ENCODE peak calls at places on chromosomes 6 and 20, in six cellular contexts. S is heart left ventricle, U is GM12892, V is thyroid gland, L is tibial nerve, D is H54. P is an unnamed sample.

GRCh38 chr6:136036071-136036380 is 184.5 kb downstream of the PDE7B start:
- DNase-seq in S (no peak), U (no peak), V (no peak), L (no peak), D (no peak), P (no peak)

GRCh38 chr20:34979366-34980153 is 23.9 kb downstream of the MYH7B start:
- DNase-seq in S (peak; percentile 82), U (no peak), V (no peak), L (no peak), D (no peak), P (peak; percentile 49)

GRCh38 chr6:121666809-121667208 is 231.4 kb downstream of the GJA1 start:
- DNase-seq in S (no peak), U (no peak), V (no peak), L (no peak), D (peak; percentile 9), P (peak; percentile 25)

GRCh38 chr20:49482621-49483017 is at the start of gene KCNB1:
- DNase-seq in S (peak; percentile 77), U (peak; percentile 36), V (peak; percentile 78), L (peak; percentile 30), D (peak; percentile 46), P (peak; percentile 51)

GRCh38 chr6:152229330-152229729 is 407.8 kb downstream of the SYNE1 start:
- DNase-seq in S (no peak), U (no peak), V (no peak), L (no peak), D (no peak), P (no peak)

GRCh38 chr6:169794317-169795055 is 43.1 kb downstream of the ERMARD start:
- DNase-seq in S (no peak), U (no peak), V (no peak), L (no peak), D (no peak), P (no peak)

GRCh38 chr20:42134265-42135098 is 516.3 kb upstream of the CHD6 start:
- DNase-seq in S (no peak), U (no peak), V (no peak), L (no peak), D (no peak), P (no peak)

GRCh38 chr20:43726811-43727338 is at the start of gene GTSF1L:
- DNase-seq in S (no peak), U (no peak), V (no peak), L (no peak), D (peak; percentile 26), P (no peak)

GRCh38 chr6:87139236-87139635 is 16.1 kb upstream of the ZNF292 start:
- DNase-seq in S (no peak), U (no peak), V (no peak), L (no peak), D (no peak), P (peak; percentile 50)

GRCh38 chr20:61965606-61966491 is 99.8 kb downstream of the TAF4 start:
- DNase-seq in S (no peak), U (no peak), V (no peak), L (no peak), D (no peak), P (no peak)

GRCh38 chr6:56795852-56796532 is 153.3 kb upstream of the DST start:
- DNase-seq in S (no peak), U (no peak), V (no peak), L (no peak), D (no peak), P (no peak)

GRCh38 chr20:58512808-58513552 is 2.2 kb downstream of the APCDD1L start:
- DNase-seq in S (no peak), U (no peak), V (no peak), L (no peak), D (no peak), P (no peak)

GRCh38 chr6:128131036-128131435 is 230.2 kb upstream of the THEMIS start:
- DNase-seq in S (no peak), U (no peak), V (no peak), L (no peak), D (no peak), P (no peak)

GRCh38 chr20:4161447-4162251 is 146.3 kb upstream of the RNF24 start:
- DNase-seq in S (no peak), U (no peak), V (peak; percentile 83), L (no peak), D (no peak), P (no peak)

GRCh38 chr6:21259660-21260059 is 333.9 kb upstream of the SOX4 start:
- DNase-seq in S (no peak), U (no peak), V (no peak), L (no peak), D (no peak), P (no peak)

GRCh38 chr6:21869085-21869771 is 275.7 kb downstream of the SOX4 start:
- DNase-seq in S (no peak), U (no peak), V (no peak), L (no peak), D (no peak), P (no peak)

GRCh38 chr20:20548527-20549266 is 163.7 kb downstream of the RALGAPA2 start:
- DNase-seq in S (no peak), U (no peak), V (no peak), L (no peak), D (no peak), P (no peak)

GRCh38 chr20:55386686-55387085 is 618.6 kb downstream of the CBLN4 start:
- DNase-seq in S (no peak), U (no peak), V (no peak), L (no peak), D (peak; percentile 4), P (no peak)

GRCh38 chr6:1313364-1313754 is 1.5 kb downstream of the FOXQ1 start:
- DNase-seq in S (no peak), U (no peak), V (peak; percentile 7), L (no peak), D (no peak), P (no peak)

GRCh38 chr6:113184291-113184690 is 672.9 kb upstream of the MARCKS start:
- DNase-seq in S (no peak), U (no peak), V (no peak), L (no peak), D (no peak), P (no peak)

DNA sequence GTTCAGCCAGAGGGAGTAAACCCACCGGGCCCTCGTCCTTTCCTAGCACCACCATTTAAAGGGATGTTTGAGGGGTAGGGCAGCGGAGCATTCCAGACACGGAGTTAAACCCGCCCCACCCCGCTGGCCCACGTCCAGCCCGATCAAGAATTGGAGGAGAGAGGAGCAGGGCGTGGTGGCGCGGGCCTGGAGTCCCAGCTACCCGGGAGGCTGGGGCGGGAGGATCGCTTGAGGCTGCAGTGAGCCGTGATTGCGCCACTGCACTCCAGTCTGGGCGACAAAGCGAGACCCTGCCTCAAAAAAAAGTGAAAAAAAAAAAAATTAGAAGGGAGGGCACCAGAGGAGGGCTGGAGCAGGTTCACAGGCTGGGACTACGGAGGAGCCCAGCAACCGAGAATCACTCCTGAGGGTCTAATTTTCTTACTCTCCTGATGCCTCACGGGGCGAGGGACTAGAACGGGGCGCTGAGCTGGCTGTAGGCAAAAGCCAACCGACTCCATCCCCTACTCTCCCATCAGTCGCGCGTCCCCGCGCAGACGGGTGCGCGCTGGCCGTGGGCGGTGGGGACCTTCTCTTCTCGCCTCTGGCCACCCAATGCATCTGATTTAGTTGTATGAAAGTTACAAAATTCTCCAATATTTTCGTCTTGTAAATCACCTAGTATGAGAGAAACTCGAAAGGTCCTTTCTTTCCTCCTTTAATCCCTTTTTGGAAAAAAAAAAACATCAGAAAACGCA is 6.1 kb upstream of the HSPA1B start:
- DNase-seq in S (peak; percentile 89), U (peak; percentile 67), V (peak; percentile 69), L (peak; percentile 46), D (no peak), P (peak; percentile 72)
- TF ChIP-seq POLR2A in S (no peak), U (peak; percentile 81), V (no peak), L (peak; percentile 66), D (peak; percentile 58), P (peak; percentile 32)

DNA sequence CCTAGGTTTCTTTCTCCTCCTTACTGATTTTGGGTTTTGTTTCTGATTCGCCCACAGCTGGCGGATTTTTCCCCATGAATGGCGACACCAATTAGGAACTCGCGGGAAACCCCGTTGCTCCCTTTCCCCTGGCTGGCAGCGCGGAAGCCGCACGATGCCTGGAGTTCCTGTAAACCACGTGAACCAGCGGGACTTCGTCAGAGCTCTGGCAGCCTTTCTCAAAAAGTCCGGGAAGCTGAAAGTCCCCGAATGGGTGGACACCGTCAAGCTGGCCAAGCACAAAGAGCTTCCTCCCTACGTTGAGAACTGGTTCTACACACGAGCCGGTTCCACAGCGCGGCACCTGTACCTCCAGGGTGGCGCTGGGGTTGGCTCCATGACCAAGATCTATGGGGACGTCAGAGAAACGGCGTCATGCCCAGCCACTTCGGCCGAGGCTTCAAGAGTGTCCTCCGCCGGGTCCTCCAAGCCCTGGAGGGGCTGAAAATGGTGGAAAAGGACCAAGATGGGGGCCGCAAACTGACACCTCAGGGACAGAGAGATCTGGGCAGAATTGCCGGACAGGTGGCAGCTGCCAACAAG is 3.2 kb upstream of the SEC23B start:
- DNase-seq in S (peak; percentile 66), U (no peak), V (peak; percentile 30), L (no peak), D (no peak), P (no peak)
- TF ChIP-seq POLR2A in S (no peak), U (no peak), V (no peak), L (no peak), D (no peak), P (no peak)

DNA sequence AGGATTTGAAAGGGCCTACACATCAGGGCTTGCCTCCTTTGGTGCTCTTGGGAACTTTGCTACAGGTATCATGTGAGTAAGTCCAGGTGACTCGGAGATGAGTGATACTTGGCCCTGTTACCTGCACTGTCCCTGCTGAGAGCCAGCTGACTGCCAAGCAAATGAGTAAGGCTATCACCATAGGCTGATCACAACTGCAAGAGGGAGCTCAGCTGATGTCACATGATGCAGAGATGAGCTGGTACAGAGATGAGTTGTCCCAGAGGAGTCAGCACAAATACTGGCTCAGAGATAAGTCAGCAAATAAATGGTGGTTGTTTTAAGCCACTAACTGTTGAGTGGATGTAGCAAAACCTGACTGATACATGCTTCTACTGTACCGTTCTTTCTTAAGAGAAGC is 41.4 kb downstream of the LAMP5 start:
- DNase-seq in S (no peak), U (no peak), V (no peak), L (no peak), D (no peak), P (no peak)
- TF ChIP-seq POLR2A in S (no peak), U (no peak), V (no peak), L (no peak), D (no peak), P (no peak)

GRCh38 chr6:33390767-33391277 is 801 bp upstream of the KIFC1 start:
- DNase-seq in S (no peak), U (no peak), V (no peak), L (no peak), D (no peak), P (no peak)
- TF ChIP-seq POLR2A in S (no peak), U (no peak), V (no peak), L (no peak), D (no peak), P (no peak)

DNA sequence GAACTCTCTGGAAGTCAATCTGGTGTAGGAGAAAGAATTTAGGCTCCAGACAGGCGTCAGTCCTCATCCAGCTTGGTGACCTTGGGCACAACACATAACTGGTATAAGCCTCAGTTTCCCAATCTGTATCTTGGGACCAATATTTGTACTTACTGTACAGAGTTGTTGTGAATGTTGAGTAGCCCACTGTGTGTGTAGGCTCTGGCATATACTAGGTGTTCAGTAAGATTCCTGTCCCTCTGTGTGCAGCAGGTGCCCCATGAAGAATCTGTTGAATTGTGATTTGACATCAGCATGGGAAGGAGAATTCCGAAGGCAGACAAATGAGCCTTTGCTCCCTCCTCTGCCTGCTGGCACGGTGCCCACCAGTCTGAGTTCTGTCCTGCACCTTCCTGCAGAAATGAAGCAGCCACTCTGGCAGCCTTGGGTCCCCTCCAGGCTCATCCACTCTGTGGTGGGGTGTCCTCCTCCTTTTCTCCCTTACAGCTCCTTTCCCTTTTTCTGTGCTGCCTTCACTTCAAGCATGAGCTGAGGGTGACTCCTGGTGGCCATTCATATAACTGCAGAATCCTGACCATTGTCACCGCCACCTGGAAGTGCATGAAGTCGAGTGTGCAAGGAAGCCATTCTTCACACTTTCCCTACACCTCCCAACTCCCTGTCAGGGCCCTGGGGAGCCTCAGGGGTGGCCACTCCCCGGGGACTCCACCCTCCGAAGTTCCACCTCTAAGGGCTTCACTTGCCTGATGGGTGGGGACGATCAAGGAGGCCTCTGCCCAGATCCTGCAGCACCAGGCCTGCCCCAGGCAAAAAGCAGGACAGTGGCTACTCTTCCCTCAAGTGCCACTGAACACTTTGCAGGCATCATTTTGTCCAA is 48.2 kb downstream of the MRPL14 start:
- DNase-seq in S (no peak), U (peak; percentile 53), V (peak; percentile 73), L (peak; percentile 65), D (peak; percentile 98), P (no peak)
- TF ChIP-seq POLR2A in S (no peak), U (no peak), V (no peak), L (no peak), D (no peak), P (no peak)